ENCODE peak calls at places on chromosome X, in four cellular contexts. N is K562, Z is HCT116, G is GM12878. J is an unnamed sample.

GRCh38 chrX:17788439-17788838 is 51.1 kb downstream of the SCML1 start:
- DNase-seq in N (peak), Z (peak), G (no peak), J (peak)

GRCh38 chrX:68490644-68491043 is 8.2 kb upstream of the YIPF6 start:
- DNase-seq in N (peak), Z (no peak), G (no peak), J (peak)

GRCh38 chrX:28693101-28693500 is 105.9 kb downstream of the IL1RAPL1 start:
- DNase-seq in N (no peak), Z (no peak), G (no peak), J (no peak)

GRCh38 chrX:132409780-132410556 is 78.9 kb downstream of the MBNL3 start:
- DNase-seq in N (no peak), Z (no peak), G (no peak), J (no peak)

GRCh38 chrX:130834149-130834548 is 68.9 kb downstream of the ENOX2 start:
- DNase-seq in N (no peak), Z (no peak), G (no peak), J (no peak)

GRCh38 chrX:99384594-99385374 is 1025.3 kb downstream of the PCDH19 start:
- DNase-seq in N (no peak), Z (no peak), G (no peak), J (no peak)

GRCh38 chrX:74242484-74243138 is 61.4 kb upstream of the ZCCHC13 start:
- DNase-seq in N (no peak), Z (no peak), G (no peak), J (no peak)

GRCh38 chrX:134144231-134144630 is 92.8 kb upstream of the CCDC160 start:
- DNase-seq in N (no peak), Z (peak), G (no peak), J (peak)

GRCh38 chrX:64152857-64153256 is 52.7 kb downstream of the AMER1 start:
- DNase-seq in N (no peak), Z (no peak), G (no peak), J (no peak)

GRCh38 chrX:122046226-122046625 is 998.8 kb downstream of the GLUD2 start:
- DNase-seq in N (no peak), Z (no peak), G (no peak), J (no peak)

GRCh38 chrX:19888419-19888879 is 1.0 kb upstream of the SH3KBP1 start:
- DNase-seq in N (peak), Z (peak), G (no peak), J (peak)

GRCh38 chrX:139194571-139195280 is 335.8 kb upstream of the F9 start:
- DNase-seq in N (peak), Z (no peak), G (no peak), J (peak)

GRCh38 chrX:128676651-128677050 is 624.4 kb upstream of the ACTRT1 start:
- DNase-seq in N (no peak), Z (no peak), G (no peak), J (no peak)

GRCh38 chrX:17414057-17414658 is 39.2 kb downstream of the NHS start:
- DNase-seq in N (no peak), Z (no peak), G (no peak), J (no peak)

GRCh38 chrX:51178352-51178751 is 154.3 kb upstream of the NUDT10 start:
- DNase-seq in N (no peak), Z (no peak), G (no peak), J (no peak)

GRCh38 chrX:50893466-50893865 is 17.1 kb upstream of the BMP15 start:
- DNase-seq in N (no peak), Z (no peak), G (no peak), J (no peak)

DNA sequence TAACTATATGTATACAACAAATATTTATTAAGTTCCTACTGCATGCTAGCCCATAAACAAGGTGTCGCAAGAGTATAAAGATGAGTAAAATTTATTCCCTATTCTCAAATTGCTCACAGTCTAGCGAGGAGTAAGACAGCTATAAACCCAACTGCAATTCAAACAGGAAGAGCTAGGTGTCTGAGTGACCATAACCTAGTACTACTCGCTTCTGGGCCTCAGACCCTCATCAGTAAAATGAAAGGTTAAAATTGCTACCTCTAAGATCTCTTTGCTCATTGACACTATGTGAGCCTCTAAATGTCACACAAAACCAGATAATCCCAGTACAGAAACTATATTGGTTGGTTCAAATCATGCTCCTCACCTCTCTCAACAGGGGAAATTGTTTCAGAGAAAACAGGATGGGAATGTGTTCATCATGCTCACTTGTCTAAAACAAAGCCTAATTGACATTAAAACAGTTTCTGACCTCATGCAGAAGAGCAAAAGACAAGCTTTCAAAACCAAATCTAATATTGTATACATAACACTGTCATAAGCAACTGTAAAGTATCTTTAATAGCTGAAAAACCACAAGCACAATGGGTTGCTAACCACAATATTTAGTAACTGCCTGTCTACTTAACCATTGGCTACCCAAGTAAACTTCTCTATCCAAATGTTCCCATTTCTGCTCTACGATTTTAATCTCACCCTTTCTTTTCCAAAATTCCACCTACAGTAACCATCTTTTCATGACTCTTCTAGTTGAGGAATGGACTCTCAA is 264.6 kb upstream of the FMR1 start:
- DNase-seq in N (no peak), Z (no peak), G (no peak), J (no peak)
- TF ChIP-seq JUND in N (no peak), Z (no peak), G (no peak), J (no peak)

GRCh38 chrX:143873343-143873742 is 10.5 kb upstream of the UBE2NL start:
- DNase-seq in N (no peak), Z (no peak), G (no peak), J (no peak)
- TF ChIP-seq JUND in N (no peak), Z (no peak), G (no peak), J (no peak)

GRCh38 chrX:154485150-154486051 is 1.0 kb downstream of the UBL4A start:
- DNase-seq in N (no peak), Z (no peak), G (no peak), J (no peak)

GRCh38 chrX:154487518-154488290 is 1.3 kb upstream of the UBL4A start:
- DNase-seq in N (no peak), Z (no peak), G (no peak), J (no peak)

GRCh38 chrX:154486052-154486395 is 391 bp downstream of the UBL4A start:
- DNase-seq in N (peak), Z (no peak), G (no peak), J (peak)

GRCh38 chrX:154488336-154489075 is 1.9 kb downstream of the SLC10A3 start:
- DNase-seq in N (no peak), Z (no peak), G (no peak), J (no peak)

GRCh38 chrX:154486396-154487207 is at the start of gene UBL4A:
- DNase-seq in N (peak), Z (peak), G (no peak), J (peak)
- TF ChIP-seq JUND in N (no peak), Z (no peak), G (no peak), J (no peak)

DNA sequence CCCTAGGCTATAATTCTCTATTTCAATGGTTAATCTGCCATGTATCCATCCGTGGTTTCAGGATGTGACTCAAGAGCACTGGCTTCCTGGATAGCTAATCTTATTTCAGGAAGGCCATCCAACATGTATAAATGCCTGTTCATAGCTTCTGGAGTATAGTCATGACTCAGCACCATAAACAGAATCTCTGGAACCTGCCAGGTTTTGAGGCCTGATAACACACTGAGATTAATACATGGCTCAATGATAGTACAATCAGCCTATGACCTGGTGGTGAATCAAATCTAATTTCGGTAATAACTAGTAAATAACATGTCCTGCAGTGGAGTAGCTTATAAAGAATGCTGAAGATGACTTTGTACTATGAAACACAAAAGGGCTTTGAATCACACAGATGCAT is 5.7 kb upstream of the IL13RA2 start:
- DNase-seq in N (no peak), Z (peak), G (no peak), J (no peak)
- TF ChIP-seq JUND in N (peak), Z (peak), G (no peak), J (no peak)

GRCh38 chrX:45850775-45851433 is 650.2 kb upstream of the DIPK2B start:
- DNase-seq in N (no peak), Z (no peak), G (no peak), J (no peak)
- TF ChIP-seq JUND in N (no peak), Z (no peak), G (no peak), J (no peak)

GRCh38 chrX:427812-428725 is 41.4 kb upstream of the PPP2R3B start:
- DNase-seq in N (peak), Z (no peak), G (no peak), J (peak)
- TF ChIP-seq JUND in N (no peak), Z (no peak), G (no peak), J (no peak)

GRCh38 chrX:137915466-137915865 is 349.5 kb downstream of the ZIC3 start:
- DNase-seq in N (peak), Z (no peak), G (no peak), J (no peak)

DNA sequence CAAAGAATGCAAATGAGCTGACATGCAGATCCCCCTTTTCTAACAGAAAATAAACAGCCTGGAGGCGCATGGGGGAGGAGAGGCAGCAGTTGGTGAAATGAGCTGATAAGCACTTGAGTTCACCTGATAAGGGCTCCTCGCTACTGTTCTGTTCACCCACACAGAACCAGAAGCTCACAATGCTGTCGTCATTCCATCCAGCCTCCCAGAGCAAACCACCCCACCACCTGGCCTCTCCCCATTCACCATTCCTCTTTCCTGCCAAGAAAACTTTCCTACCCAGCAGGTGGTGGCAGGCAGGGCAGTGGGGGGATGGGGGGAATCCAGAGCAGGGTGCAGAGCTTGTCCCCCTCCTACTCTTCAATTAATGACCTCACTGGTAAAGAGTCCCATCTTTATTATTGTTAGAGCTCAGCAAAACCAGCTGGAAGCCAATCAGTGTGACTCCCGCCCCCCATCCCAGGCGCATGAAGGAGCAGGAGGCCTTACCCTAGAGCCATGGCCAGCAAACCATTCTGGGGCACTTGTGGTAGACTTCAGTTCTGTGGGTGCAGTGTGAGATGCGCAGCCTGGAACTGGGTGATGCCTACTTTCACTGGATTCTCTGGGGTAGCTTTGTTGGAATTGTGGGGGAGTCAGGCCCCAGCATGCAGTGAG is 350.3 kb downstream of the ZIC3 start:
- DNase-seq in N (peak), Z (no peak), G (no peak), J (no peak)
- TF ChIP-seq JUND in N (peak), Z (no peak), G (no peak), J (no peak)

J was measured in T47D.